ENCODE peak calls at places on chromosomes 3 and 15, in eight cellular contexts. Q is adrenal gland; Y is iris pigment epithelial cell; M is CD8-positive, alpha-beta memory T cell; K is tibial artery; P is Caco-2; S is HTR-8/SVneo; X is AG08395. B is an unnamed sample.

GRCh38 chr3:50165388-50166308 is 10.5 kb downstream of the SEMA3F start:
- DNase-seq in P (no peak), M (no peak), S (no peak), X (peak), K (peak), Q (no peak), Y (no peak), B (peak)

GRCh38 chr3:133040696-133041523 is 2.7 kb downstream of the TMEM108 start:
- DNase-seq in K (peak), X (peak), P (peak), Y (peak), S (peak), M (no peak), Q (peak), B (peak)

GRCh38 chr3:29922990-29923746 is 642.3 kb downstream of the RBMS3 start:
- DNase-seq in S (peak), X (peak), K (no peak), P (no peak), Y (peak), M (no peak), Q (peak), B (peak)

GRCh38 chr3:39531681-39532080 is 64.2 kb downstream of the MOBP start:
- DNase-seq in K (no peak), Y (peak), X (no peak), M (no peak), P (no peak), S (no peak), Q (no peak), B (no peak)

GRCh38 chr3:166809520-166809919 is 570.6 kb downstream of the ZBBX start:
- DNase-seq in M (no peak), K (no peak), S (no peak), X (no peak), Q (no peak), P (no peak), Y (no peak), B (no peak)

GRCh38 chr3:185337231-185337816 is 25.6 kb upstream of the MAP3K13 start:
- DNase-seq in X (no peak), P (no peak), Q (no peak), K (no peak), Y (no peak), M (no peak), S (no peak), B (no peak)

GRCh38 chr15:55552926-55553325 is 35.2 kb downstream of the PYGO1 start:
- DNase-seq in S (no peak), X (peak), Y (peak), K (no peak), Q (peak), M (no peak), P (no peak), B (peak)

GRCh38 chr3:141288331-141288990 is 56.8 kb downstream of the PXYLP1 start:
- DNase-seq in S (no peak), P (no peak), Q (peak), M (no peak), X (no peak), K (peak), Y (no peak), B (no peak)

GRCh38 chr15:70710714-70711113 is 52.6 kb downstream of the UACA start:
- DNase-seq in P (peak), M (no peak), Q (no peak), X (no peak), S (no peak), Y (no peak), K (no peak), B (no peak)

GRCh38 chr15:99076555-99077308 is 28.1 kb upstream of the SYNM start:
- DNase-seq in X (peak), Y (peak), K (peak), P (peak), M (peak), Q (peak), S (peak), B (peak)

GRCh38 chr15:22980189-22981136 is at the start of gene CYFIP1:
- DNase-seq in P (peak), Y (peak), K (peak), S (peak), X (peak), Q (peak), M (no peak), B (peak)

GRCh38 chr15:55739641-55740040 is 3.3 kb downstream of the PRTG start:
- DNase-seq in S (no peak), M (no peak), K (no peak), Q (no peak), X (no peak), P (no peak), Y (no peak), B (no peak)

GRCh38 chr3:57126244-57126643 is 38.9 kb downstream of the IL17RD start:
- DNase-seq in Y (no peak), P (no peak), M (no peak), Q (no peak), X (no peak), S (no peak), K (no peak), B (no peak)

GRCh38 chr3:20480771-20481170 is 294.8 kb upstream of the SGO1 start:
- DNase-seq in K (no peak), S (no peak), P (no peak), Q (no peak), M (no peak), Y (peak), X (no peak), B (no peak)